ENCODE peak calls at places on chromosomes 6 and 20, in nine cellular contexts. B is CD8-positive, alpha-beta memory T cell; W is psoas muscle; N is DND-41; Q is transverse colon; V is AG04450; I is suprapubic skin; M is left ventricle myocardium inferior; Z is stomach. R is an unnamed sample.

GRCh38 chr20:59835448-59836395 is 97.7 kb downstream of the SYCP2 start:
- DNase-seq in B (no peak), W (no peak), N (peak; percentile 30), Q (peak; percentile 65), V (no peak), I (no peak), M (peak; percentile 46), Z (no peak), R (no peak)

GRCh38 chr20:50172347-50173013 is 18.1 kb upstream of the CEBPB start:
- DNase-seq in B (no peak), W (peak; percentile 92), N (no peak), Q (peak; percentile 83), V (no peak), I (peak; percentile 93), M (peak; percentile 92), Z (peak; percentile 88), R (no peak)

GRCh38 chr6:16619777-16620176 is 141.5 kb downstream of the ATXN1 start:
- DNase-seq in B (no peak), W (no peak), N (no peak), Q (no peak), V (no peak), I (no peak), M (no peak), Z (no peak), R (no peak)

GRCh38 chr20:58984691-58985090 is 3.6 kb downstream of the NELFCD start:
- DNase-seq in B (no peak), W (no peak), N (no peak), Q (no peak), V (no peak), I (peak; percentile 28), M (no peak), Z (peak; percentile 7), R (no peak)

GRCh38 chr6:10146723-10147451 is 268.0 kb downstream of the TFAP2A start:
- DNase-seq in B (no peak), W (no peak), N (peak; percentile 24), Q (no peak), V (no peak), I (no peak), M (no peak), Z (no peak), R (peak; percentile 75)

GRCh38 chr20:9583151-9583550 is 68.8 kb downstream of the LAMP5 start:
- DNase-seq in B (no peak), W (no peak), N (no peak), Q (no peak), V (no peak), I (no peak), M (no peak), Z (no peak), R (no peak)

GRCh38 chr6:129475477-129476247 is 234.3 kb downstream of the ARHGAP18 start:
- DNase-seq in B (no peak), W (no peak), N (no peak), Q (no peak), V (no peak), I (no peak), M (no peak), Z (no peak), R (no peak)

GRCh38 chr20:44051661-44052000 is 135.4 kb downstream of the JPH2 start:
- DNase-seq in B (no peak), W (no peak), N (no peak), Q (no peak), V (no peak), I (peak; percentile 65), M (no peak), Z (peak; percentile 7), R (no peak)

GRCh38 chr6:112362827-112363565 is 15.9 kb downstream of the RFPL4B start:
- DNase-seq in B (no peak), W (no peak), N (no peak), Q (no peak), V (no peak), I (no peak), M (no peak), Z (no peak), R (no peak)

GRCh38 chr6:17884501-17885039 is 102.9 kb downstream of the KIF13A start:
- DNase-seq in B (no peak), W (no peak), N (no peak), Q (no peak), V (no peak), I (no peak), M (no peak), Z (no peak), R (peak; percentile 59)

GRCh38 chr20:22341508-22341907 is 242.9 kb downstream of the FOXA2 start:
- DNase-seq in B (no peak), W (no peak), N (no peak), Q (no peak), V (no peak), I (no peak), M (no peak), Z (no peak), R (no peak)

GRCh38 chr6:144394209-144394608 is 109.1 kb downstream of the UTRN start:
- DNase-seq in B (no peak), W (no peak), N (no peak), Q (no peak), V (no peak), I (no peak), M (no peak), Z (no peak), R (no peak)

GRCh38 chr6:27650620-27651370 is 177.9 kb upstream of the ZNF184 start:
- DNase-seq in B (no peak), W (no peak), N (peak; percentile 18), Q (no peak), V (no peak), I (no peak), M (no peak), Z (no peak), R (peak; percentile 46)

GRCh38 chr6:76681781-76682180 is 609.3 kb upstream of the IMPG1 start:
- DNase-seq in B (no peak), W (no peak), N (no peak), Q (no peak), V (no peak), I (no peak), M (no peak), Z (no peak), R (no peak)

GRCh38 chr6:113120577-113121285 is 736.4 kb upstream of the MARCKS start:
- DNase-seq in B (no peak), W (no peak), N (no peak), Q (no peak), V (no peak), I (no peak), M (no peak), Z (no peak), R (no peak)

GRCh38 chr6:106125925-106126435 is 39.8 kb downstream of the PRDM1 start:
- DNase-seq in B (peak; percentile 64), W (no peak), N (no peak), Q (peak; percentile 65), V (no peak), I (no peak), M (no peak), Z (no peak), R (no peak)

GRCh38 chr6:125201961-125202729 is 48.6 kb downstream of the TPD52L1 start:
- DNase-seq in B (no peak), W (peak; percentile 67), N (no peak), Q (peak; percentile 73), V (peak; percentile 87), I (no peak), M (peak; percentile 47), Z (peak; percentile 67), R (no peak)

GRCh38 chr6:71558974-71559373 is 270.4 kb downstream of the OGFRL1 start:
- DNase-seq in B (no peak), W (no peak), N (no peak), Q (no peak), V (no peak), I (no peak), M (no peak), Z (no peak), R (no peak)

GRCh38 chr20:37319120-37319717 is 26.7 kb upstream of the SRC start:
- DNase-seq in B (no peak), W (no peak), N (no peak), Q (no peak), V (no peak), I (no peak), M (no peak), Z (no peak), R (no peak)

GRCh38 chr6:99189823-99190721 is 159.4 kb downstream of the FAXC start:
- DNase-seq in B (no peak), W (no peak), N (no peak), Q (no peak), V (no peak), I (no peak), M (no peak), Z (no peak), R (no peak)

DNA sequence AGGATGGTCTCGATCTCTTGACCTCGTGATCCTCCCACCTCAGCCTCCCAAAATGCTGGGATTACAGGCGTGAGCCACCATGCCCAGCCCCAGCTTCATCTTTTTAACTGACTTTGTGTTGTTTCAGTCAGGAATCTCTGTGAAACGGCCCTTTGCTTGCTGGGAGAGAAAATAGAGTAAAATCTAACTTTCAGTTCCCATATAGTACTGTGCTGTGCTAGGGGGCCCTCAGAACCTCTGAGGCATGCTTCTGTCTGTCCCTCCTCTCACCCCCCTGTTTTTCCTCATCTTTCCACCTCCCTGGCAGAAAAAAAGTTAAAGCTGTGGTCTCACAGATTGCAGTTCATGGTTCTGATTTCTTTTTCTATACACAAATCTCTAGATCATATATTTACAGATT is 48.4 kb downstream of the LRP11 start:
- DNase-seq in B (no peak), W (no peak), N (no peak), Q (no peak), V (no peak), I (no peak), M (no peak), Z (no peak), R (no peak)
- H3K4me3 ChIP-seq in B (no peak overlapping the region), W (no peak overlapping the region), N (no peak overlapping the region), Q (no peak overlapping the region), V (no peak overlapping the region), I (no peak overlapping the region), M (no peak overlapping the region), Z (no peak overlapping the region), R (no peak overlapping the region)

DNA sequence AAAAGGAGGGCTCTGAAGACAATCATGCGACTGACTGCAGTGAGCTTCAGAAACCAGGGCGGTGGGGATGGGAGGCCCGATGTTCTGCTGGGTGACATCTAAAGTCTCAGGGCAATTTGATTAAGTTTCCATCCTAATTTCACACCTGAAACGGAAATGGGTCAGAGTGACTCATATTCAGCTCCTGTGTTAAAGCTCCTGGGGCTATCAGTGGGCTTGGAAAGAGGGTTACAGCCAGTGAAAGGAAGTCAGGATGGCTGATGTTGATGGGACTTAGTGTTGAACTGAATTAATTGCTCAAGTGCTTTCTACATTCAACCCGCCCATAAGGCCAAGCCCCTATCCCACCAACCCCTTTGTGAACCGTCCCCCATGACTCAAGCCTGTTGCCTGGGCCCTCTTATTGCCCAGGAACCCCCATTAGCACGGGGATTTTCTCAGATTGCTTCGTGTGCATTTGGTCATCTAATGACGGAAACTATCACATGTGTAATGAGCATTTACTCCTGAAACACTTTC is 47.1 kb upstream of the TBC1D7 start:
- DNase-seq in B (peak; percentile 67), W (no peak), N (no peak), Q (no peak), V (no peak), I (no peak), M (no peak), Z (no peak), R (peak; percentile 78)
- H3K4me3 ChIP-seq in B (no peak overlapping the region), W (no peak overlapping the region), N (no peak overlapping the region), Q (no peak overlapping the region), V (no peak overlapping the region), I (no peak overlapping the region), M (no peak overlapping the region), Z (no peak overlapping the region), R (no peak overlapping the region)

GRCh38 chr20:17586250-17586649 is 16.4 kb downstream of the DSTN start:
- DNase-seq in B (no peak), W (no peak), N (no peak), Q (no peak), V (no peak), I (no peak), M (no peak), Z (no peak), R (no peak)
- H3K4me3 ChIP-seq in B (no peak overlapping the region), W (no peak overlapping the region), N (no peak overlapping the region), Q (no peak overlapping the region), V (no peak overlapping the region), I (no peak overlapping the region), M (no peak overlapping the region), Z (peak overlapping the region; percentile 5), R (no peak overlapping the region)

GRCh38 chr6:11412616-11413015 is 124.9 kb upstream of the TMEM170B start:
- DNase-seq in B (no peak), W (no peak), N (no peak), Q (no peak), V (no peak), I (no peak), M (no peak), Z (no peak), R (no peak)
- H3K4me3 ChIP-seq in B (no peak overlapping the region), W (no peak overlapping the region), N (no peak overlapping the region), Q (no peak overlapping the region), V (no peak overlapping the region), I (no peak overlapping the region), M (no peak overlapping the region), Z (no peak overlapping the region), R (no peak overlapping the region)